ENCODE peak calls at places on chromosomes 3 and 15, in four cellular contexts. Y is iPS-NIHi11, X is right cardiac atrium, F is sigmoid colon. O is an unnamed sample.
A peak's percentile ranks its signal among the peaks of the same experiment; 100 is the strongest.

GRCh38 chr3:4472312-4472711 is 5.2 kb upstream of the SUMF1 start:
- DNase-seq in X (no peak), F (no peak), Y (no peak), O (no peak)

GRCh38 chr3:183699238-183699947 is 1.8 kb downstream of the YEATS2 start:
- DNase-seq in X (no peak), Y (no peak), F (no peak), O (peak; percentile 57)

GRCh38 chr3:84980011-84980410 is 21.2 kb downstream of the CADM2 start:
- DNase-seq in Y (no peak), F (no peak), X (peak; percentile 67), O (no peak)

GRCh38 chr3:3305087-3305486 is 125.6 kb upstream of the CRBN start:
- DNase-seq in X (no peak), F (no peak), Y (no peak), O (no peak)

GRCh38 chr3:49805367-49805782 is 2.3 kb downstream of the INKA1 start:
- DNase-seq in X (peak; percentile 94), Y (no peak), F (peak; percentile 94), O (no peak)

GRCh38 chr3:190053919-190054672 is 66.6 kb downstream of the P3H2 start:
- DNase-seq in X (peak; percentile 10), Y (no peak), F (no peak), O (no peak)

GRCh38 chr15:77630956-77631789 is 1.5 kb downstream of the LINGO1 start:
- DNase-seq in Y (no peak), X (peak; percentile 59), F (no peak), O (peak; percentile 62)

GRCh38 chr3:142844339-142844977 is 44.4 kb downstream of the PCOLCE2 start:
- DNase-seq in Y (peak; percentile 47), X (no peak), F (no peak), O (no peak)

GRCh38 chr15:41893422-41894250 is at the start of gene SPTBN5:
- DNase-seq in X (peak; percentile 53), F (no peak), Y (no peak), O (no peak)

GRCh38 chr3:99747915-99748314 is 69.7 kb upstream of the CMSS1 start:
- DNase-seq in F (no peak), X (no peak), Y (no peak), O (no peak)

GRCh38 chr3:46285931-46286330 is 43.7 kb downstream of the CCR3 start:
- DNase-seq in X (no peak), Y (no peak), F (no peak), O (no peak)

GRCh38 chr15:74327756-74328155 is 39.7 kb downstream of the CYP11A1 start:
- DNase-seq in Y (no peak), X (peak; percentile 3), F (no peak), O (no peak)

GRCh38 chr3:58005662-58006061 is 2.6 kb upstream of the FLNB start:
- DNase-seq in F (no peak), X (no peak), Y (no peak), O (peak; percentile 63)

GRCh38 chr15:36239509-36239908 is 339.9 kb upstream of the CDIN1 start:
- DNase-seq in Y (no peak), F (no peak), X (no peak), O (no peak)

GRCh38 chr15:67107014-67107812 is 41.8 kb downstream of the SMAD3 start:
- DNase-seq in Y (peak; percentile 38), X (peak; percentile 70), F (peak; percentile 92), O (peak; percentile 53)

GRCh38 chr15:65088643-65089021 is 12.1 kb downstream of the KBTBD13 start:
- DNase-seq in X (no peak), Y (no peak), F (no peak), O (no peak)

GRCh38 chr3:191894406-191894805 is 433.4 kb downstream of the PYDC2 start:
- DNase-seq in F (no peak), X (no peak), Y (no peak), O (no peak)

GRCh38 chr3:165749817-165750216 is 87.4 kb downstream of the BCHE start:
- DNase-seq in Y (no peak), F (no peak), X (no peak), O (no peak)

GRCh38 chr15:31255732-31256384 is 70.8 kb upstream of the KLF13 start:
- DNase-seq in Y (no peak), X (peak; percentile 31), F (no peak), O (peak; percentile 40)

GRCh38 chr15:37995461-37996347 is 61.3 kb downstream of the TMCO5A start:
- DNase-seq in Y (peak; percentile 35), F (no peak), X (no peak), O (peak; percentile 66)

GRCh38 chr15:23890218-23890617 is 203.1 kb upstream of the NDN start:
- DNase-seq in X (no peak), F (no peak), Y (no peak), O (no peak)

GRCh38 chr3:175007316-175007715 is 148.2 kb downstream of the NAALADL2 start:
- DNase-seq in Y (no peak), X (no peak), F (no peak), O (no peak)

GRCh38 chr3:157786618-157787017 is 283.4 kb upstream of the VEPH1 start:
- DNase-seq in Y (no peak), F (no peak), X (no peak), O (no peak)

GRCh38 chr3:126156468-126156867 is 23.9 kb downstream of the ALDH1L1 start:
- DNase-seq in X (no peak), Y (peak; percentile 56), F (no peak), O (no peak)

GRCh38 chr3:194121881-194122280 is 14.1 kb upstream of the HES1 start:
- DNase-seq in X (no peak), F (no peak), Y (no peak), O (no peak)

GRCh38 chr3:61646851-61647525 is 85.6 kb downstream of the PTPRG start:
- DNase-seq in F (no peak), X (no peak), Y (no peak), O (no peak)

GRCh38 chr15:69410290-69410874 is 3.8 kb upstream of the KIF23 start:
- DNase-seq in F (no peak), X (no peak), Y (peak; percentile 66), O (no peak)

GRCh38 chr3:12894629-12895028 is 53.3 kb upstream of the RPL32 start:
- DNase-seq in F (no peak), X (peak; percentile 21), Y (no peak), O (peak; percentile 63)

GRCh38 chr3:123489400-123490004 is 40.6 kb upstream of the ADCY5 start:
- DNase-seq in Y (peak; percentile 83), X (peak; percentile 84), F (peak; percentile 85), O (peak; percentile 82)

GRCh38 chr3:151871639-151872468 is 1.6 kb upstream of the SUCNR1 start:
- DNase-seq in Y (no peak), X (no peak), F (no peak), O (no peak)

GRCh38 chr3:194945508-194945907 is 259.8 kb downstream of the FAM43A start:
- DNase-seq in F (no peak), X (no peak), Y (no peak), O (no peak)

GRCh38 chr3:143002727-143003126 is 1.4 kb downstream of the U2SURP start:
- DNase-seq in Y (no peak), X (no peak), F (no peak), O (no peak)

GRCh38 chr15:70035051-70035718 is 62.5 kb downstream of the TLE3 start:
- DNase-seq in X (no peak), Y (no peak), F (peak; percentile 41), O (no peak)

GRCh38 chr15:98873441-98874218 is 134.0 kb downstream of the PGPEP1L start:
- DNase-seq in Y (peak; percentile 36), X (peak; percentile 46), F (no peak), O (peak; percentile 47)

O was measured in ELF-1.